ENCODE peak calls at places on chromosomes 13 and 19, in six cellular contexts. W is suprapubic skin; Q is CD4-positive, alpha-beta T cell; F is NB4; R is breast epithelium; A is astrocyte of the spinal cord. Z is an unnamed sample.

GRCh38 chr13:114044486-114044885 is 70.6 kb upstream of the C13orf46 start:
- DNase-seq in A (peak; percentile 6), R (peak; percentile 40), F (peak; percentile 96), Q (no peak), W (no peak), Z (no peak)

GRCh38 chr19:4596033-4596904 is 36.8 kb upstream of the SEMA6B start:
- DNase-seq in R (no peak), A (no peak), Q (no peak), F (no peak), W (no peak), Z (no peak)

GRCh38 chr13:107807306-107808073 is 407.8 kb downstream of the LIG4 start:
- DNase-seq in R (no peak), W (no peak), A (no peak), F (no peak), Q (no peak), Z (no peak)

GRCh38 chr13:80237646-80238045 is 103.3 kb downstream of the SPRY2 start:
- DNase-seq in F (no peak), Q (no peak), A (no peak), R (no peak), W (no peak), Z (no peak)

GRCh38 chr19:12792048-12792852 is 964 bp downstream of the JUNB start:
- DNase-seq in A (peak; percentile 45), F (peak; percentile 88), W (no peak), R (peak; percentile 63), Q (peak; percentile 75), Z (peak; percentile 63)

GRCh38 chr13:112443191-112444000 is 67.2 kb downstream of the SPACA7 start:
- DNase-seq in F (peak; percentile 28), Q (no peak), R (no peak), A (no peak), W (peak; percentile 75), Z (no peak)

GRCh38 chr19:2478756-2479555 is 3.0 kb downstream of the GADD45B start:
- DNase-seq in F (peak; percentile 82), R (peak; percentile 88), W (peak; percentile 95), Q (peak; percentile 64), A (peak; percentile 84), Z (peak; percentile 88)

GRCh38 chr19:56637976-56638555 is 4.9 kb upstream of the SMIM17 start:
- DNase-seq in Q (peak; percentile 6), F (peak; percentile 85), R (peak; percentile 31), W (no peak), A (peak; percentile 77), Z (peak; percentile 55)

GRCh38 chr19:39432677-39433025 is 3.1 kb downstream of the RPS16 start:
- DNase-seq in A (no peak), Q (no peak), F (no peak), R (no peak), W (no peak), Z (no peak)

GRCh38 chr19:18894254-18895037 is 1.5 kb downstream of the CERS1 start:
- DNase-seq in W (no peak), R (no peak), A (peak; percentile 32), Q (no peak), F (no peak), Z (no peak)

GRCh38 chr19:17021793-17022590 is 4.6 kb downstream of the CPAMD8 start:
- DNase-seq in R (peak; percentile 51), F (peak; percentile 95), W (no peak), A (no peak), Q (no peak), Z (peak; percentile 89)

GRCh38 chr19:3655402-3656072 is 28.9 kb upstream of the CACTIN start:
- DNase-seq in W (no peak), R (no peak), F (peak; percentile 41), Q (no peak), A (peak; percentile 94), Z (peak; percentile 87)

GRCh38 chr13:107342747-107343146 is 774.8 kb upstream of the ARGLU1 start:
- DNase-seq in R (no peak), A (no peak), F (no peak), Q (no peak), W (no peak), Z (no peak)

GRCh38 chr13:28476919-28477708 is 17.8 kb downstream of the FLT1 start:
- DNase-seq in W (no peak), R (no peak), F (no peak), Q (no peak), A (no peak), Z (no peak)

GRCh38 chr13:73748404-73748803 is 385.8 kb downstream of the KLF12 start:
- DNase-seq in F (no peak), A (no peak), R (no peak), W (no peak), Q (no peak), Z (no peak)

GRCh38 chr19:42285988-42286348 is 16.0 kb upstream of the PRR19 start:
- DNase-seq in F (no peak), A (no peak), W (no peak), Q (no peak), R (no peak), Z (no peak)

GRCh38 chr13:37429976-37430375 is 168.6 kb downstream of the POSTN start:
- DNase-seq in A (peak; percentile 69), F (no peak), W (no peak), R (no peak), Q (no peak), Z (peak; percentile 59)

GRCh38 chr13:72141845-72142470 is 275.0 kb upstream of the DACH1 start:
- DNase-seq in Q (no peak), A (peak; percentile 82), F (no peak), W (no peak), R (no peak), Z (peak; percentile 49)

GRCh38 chr13:41842029-41842428 is 118.9 kb downstream of the VWA8 start:
- DNase-seq in F (no peak), R (no peak), W (no peak), A (peak; percentile 29), Q (no peak), Z (peak; percentile 15)

GRCh38 chr13:30006246-30006645 is 155.8 kb upstream of the UBL3 start:
- DNase-seq in Q (no peak), F (peak; percentile 88), R (no peak), A (no peak), W (no peak), Z (no peak)

GRCh38 chr19:12789098-12789903 is 2.0 kb upstream of the JUNB start:
- DNase-seq in R (no peak), A (peak; percentile 50), Q (no peak), W (no peak), F (no peak), Z (peak; percentile 63)

GRCh38 chr13:94192576-94192975 is 286.9 kb downstream of the DCT start:
- DNase-seq in A (peak; percentile 16), Q (no peak), R (no peak), F (peak; percentile 50), W (no peak), Z (peak; percentile 50)

GRCh38 chr13:28099396-28100148 is 804 bp downstream of the FLT3 start:
- DNase-seq in R (no peak), A (no peak), W (no peak), F (peak; percentile 20), Q (no peak), Z (no peak)

GRCh38 chr13:114151565-114152284 is 19.3 kb upstream of the RASA3 start:
- DNase-seq in A (no peak), W (peak; percentile 80), R (peak; percentile 80), F (peak; percentile 60), Q (peak; percentile 64), Z (peak; percentile 93)

GRCh38 chr13:66933994-66934393 is 296.1 kb downstream of the PCDH9 start:
- DNase-seq in A (peak; percentile 84), Q (no peak), F (no peak), R (no peak), W (no peak), Z (peak; percentile 76)

GRCh38 chr13:33725340-33725739 is 92.6 kb upstream of the RFC3 start:
- DNase-seq in A (no peak), F (no peak), Q (no peak), W (no peak), R (no peak), Z (no peak)
- TF ChIP-seq CTCF in A (no peak), F (no peak), Q (no peak), W (no peak), R (no peak), Z (no peak)

DNA sequence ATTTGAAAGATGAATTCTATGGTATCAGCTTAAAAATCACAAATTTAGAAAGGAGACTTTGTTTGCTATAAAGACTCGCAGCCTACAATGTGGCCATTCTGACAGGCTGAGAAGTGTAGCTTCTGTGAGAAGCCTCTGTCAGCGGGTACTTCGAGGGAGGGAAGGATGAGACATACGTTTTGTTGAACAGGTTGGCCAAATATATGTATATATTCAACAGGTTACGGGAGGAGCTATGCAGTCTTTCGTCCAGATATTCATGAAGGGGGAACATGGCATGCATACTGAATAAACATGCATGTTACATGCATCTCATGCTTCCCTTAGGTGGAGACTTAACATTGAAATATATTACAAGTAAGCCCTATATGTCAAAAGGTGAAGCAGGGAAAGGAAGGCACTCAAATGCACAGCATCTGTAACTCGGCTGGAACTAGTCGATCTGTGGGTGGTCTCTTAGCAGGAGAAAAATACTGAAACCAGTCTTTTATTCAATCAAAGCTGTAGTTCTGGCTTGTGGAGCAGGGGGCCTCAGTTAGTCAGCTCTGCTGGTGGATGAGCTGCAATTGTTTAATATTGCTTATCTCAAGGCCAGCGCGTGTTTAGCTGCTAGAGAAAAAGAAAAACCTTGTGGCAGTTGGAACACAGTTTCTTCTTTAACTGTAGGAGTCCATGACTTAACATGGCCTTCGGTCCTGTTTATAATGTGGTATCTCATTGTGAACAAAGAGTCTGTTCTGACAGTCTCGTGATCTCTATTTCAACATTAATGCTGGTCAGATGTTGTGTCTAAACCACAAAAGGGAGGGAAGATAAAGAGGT is 94.3 kb downstream of the FAM216B start:
- DNase-seq in R (no peak), W (no peak), F (no peak), A (peak; percentile 60), Q (no peak), Z (no peak)
- TF ChIP-seq CTCF in R (no peak), W (no peak), F (no peak), A (peak; percentile 46), Q (no peak), Z (no peak)

DNA sequence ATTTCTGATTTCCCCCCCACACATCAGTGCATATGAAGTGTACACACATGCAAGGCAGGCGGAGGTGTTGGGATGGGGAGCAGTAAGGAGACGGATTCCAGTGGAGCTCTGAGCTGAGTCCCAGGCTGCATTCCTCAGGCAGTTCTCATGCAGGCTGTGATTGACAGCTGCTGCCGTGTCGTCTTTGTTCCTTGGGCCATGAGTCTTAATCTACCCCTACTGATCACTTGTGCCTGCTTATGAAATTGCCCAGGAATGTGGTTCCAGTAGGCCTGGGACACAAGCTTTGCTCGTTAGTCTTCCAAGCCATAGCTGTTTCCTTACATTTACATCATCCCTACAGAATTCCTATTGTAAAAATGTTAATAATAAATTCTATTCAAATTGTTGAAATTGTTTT is 1241.9 kb downstream of the UQCRFS1 start:
- DNase-seq in Q (no peak), R (no peak), F (no peak), A (no peak), W (no peak), Z (no peak)
- TF ChIP-seq CTCF in Q (no peak), R (no peak), F (no peak), A (no peak), W (no peak), Z (no peak)

DNA sequence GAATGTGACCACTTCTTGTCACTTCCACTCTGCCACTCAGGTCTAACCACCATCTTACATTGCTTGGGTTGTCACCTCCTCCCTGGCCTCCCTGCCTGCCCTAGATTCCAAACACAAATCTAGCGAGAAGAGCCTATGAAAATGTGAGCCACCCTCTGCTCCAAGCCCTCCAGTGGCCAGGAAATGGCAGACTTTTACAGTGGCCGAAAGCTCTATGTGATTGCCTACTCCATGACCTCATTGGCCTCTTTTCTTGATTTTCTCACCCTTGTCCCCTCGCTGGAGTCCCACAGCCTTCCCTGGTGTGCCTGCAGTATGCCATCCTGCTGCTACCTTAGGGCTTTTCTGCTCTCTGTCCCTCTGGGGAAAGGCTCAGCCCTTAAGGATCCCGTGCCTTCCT is 84.2 kb downstream of the LRCH1 start:
- DNase-seq in W (no peak), R (no peak), Q (no peak), A (no peak), F (no peak), Z (no peak)
- TF ChIP-seq CTCF in W (no peak), R (no peak), Q (no peak), A (no peak), F (no peak), Z (no peak)

GRCh38 chr19:48633148-48634035 is 3.8 kb downstream of the DBP start:
- DNase-seq in Q (no peak), R (no peak), W (no peak), A (no peak), F (peak; percentile 74), Z (no peak)
- TF ChIP-seq CTCF in Q (no peak), R (no peak), W (no peak), A (no peak), F (no peak), Z (no peak)